ENCODE peak calls at places on chromosomes 6 and 20, in seven cellular contexts. One of them, this sample, is unnamed.
A peak's percentile ranks its signal among the peaks of the same experiment; 100 is the strongest.

GRCh38 chr6:29627762-29628418 is 5.1 kb downstream of the GABBR1 start:
- DNase-seq in tibial nerve: peak; percentile 60
- DNase-seq in lower lobe of right lung: peak; percentile 67
- DNase-seq in prostate gland: peak; percentile 52
- DNase-seq in dorsolateral prefrontal cortex: peak; percentile 64
- DNase-seq in fibroblast of lung: peak; percentile 89
- DNase-seq in pancreas: peak; percentile 53
- DNase-seq in this sample: peak; percentile 63

GRCh38 chr6:164124986-164125385 is 710.5 kb downstream of the QKI start:
- DNase-seq in tibial nerve: no peak
- DNase-seq in pancreas: no peak
- DNase-seq in lower lobe of right lung: no peak
- DNase-seq in fibroblast of lung: no peak
- DNase-seq in prostate gland: no peak
- DNase-seq in dorsolateral prefrontal cortex: no peak
- DNase-seq in this sample: no peak

GRCh38 chr6:45326698-45327417 is 1.3 kb upstream of the RUNX2 start:
- DNase-seq in tibial nerve: no peak
- DNase-seq in pancreas: no peak
- DNase-seq in fibroblast of lung: no peak
- DNase-seq in prostate gland: no peak
- DNase-seq in dorsolateral prefrontal cortex: no peak
- DNase-seq in lower lobe of right lung: no peak
- DNase-seq in this sample: no peak

GRCh38 chr6:31657406-31658157 is 1.9 kb downstream of the APOM start:
- DNase-seq in tibial nerve: no peak
- DNase-seq in pancreas: no peak
- DNase-seq in fibroblast of lung: no peak
- DNase-seq in prostate gland: no peak
- DNase-seq in dorsolateral prefrontal cortex: no peak
- DNase-seq in lower lobe of right lung: no peak
- DNase-seq in this sample: no peak

GRCh38 chr6:67888886-67889681 is 746.0 kb upstream of the ADGRB3 start:
- DNase-seq in dorsolateral prefrontal cortex: no peak
- DNase-seq in lower lobe of right lung: no peak
- DNase-seq in fibroblast of lung: no peak
- DNase-seq in prostate gland: no peak
- DNase-seq in pancreas: no peak
- DNase-seq in tibial nerve: no peak
- DNase-seq in this sample: no peak

GRCh38 chr20:24808616-24809015 is 140.5 kb upstream of the CST7 start:
- DNase-seq in prostate gland: no peak
- DNase-seq in fibroblast of lung: no peak
- DNase-seq in tibial nerve: no peak
- DNase-seq in lower lobe of right lung: peak; percentile 30
- DNase-seq in pancreas: no peak
- DNase-seq in dorsolateral prefrontal cortex: no peak
- DNase-seq in this sample: no peak

GRCh38 chr6:28683945-28684538 is 158.4 kb downstream of the GPX5 start:
- DNase-seq in pancreas: no peak
- DNase-seq in tibial nerve: no peak
- DNase-seq in dorsolateral prefrontal cortex: no peak
- DNase-seq in prostate gland: peak; percentile 27
- DNase-seq in lower lobe of right lung: no peak
- DNase-seq in fibroblast of lung: peak; percentile 58
- DNase-seq in this sample: no peak

GRCh38 chr6:116557863-116558262 is 4.3 kb downstream of the CALHM4 start:
- DNase-seq in tibial nerve: no peak
- DNase-seq in dorsolateral prefrontal cortex: no peak
- DNase-seq in lower lobe of right lung: no peak
- DNase-seq in prostate gland: peak; percentile 51
- DNase-seq in pancreas: no peak
- DNase-seq in fibroblast of lung: peak; percentile 94
- DNase-seq in this sample: no peak

GRCh38 chr6:113103618-113104390 is 753.3 kb upstream of the MARCKS start:
- DNase-seq in tibial nerve: no peak
- DNase-seq in fibroblast of lung: peak; percentile 78
- DNase-seq in dorsolateral prefrontal cortex: no peak
- DNase-seq in prostate gland: no peak
- DNase-seq in lower lobe of right lung: no peak
- DNase-seq in pancreas: no peak
- DNase-seq in this sample: no peak

GRCh38 chr6:20192625-20193024 is 19.6 kb downstream of the MBOAT1 start:
- DNase-seq in dorsolateral prefrontal cortex: no peak
- DNase-seq in fibroblast of lung: no peak
- DNase-seq in lower lobe of right lung: no peak
- DNase-seq in pancreas: no peak
- DNase-seq in tibial nerve: no peak
- DNase-seq in prostate gland: no peak
- DNase-seq in this sample: no peak
- H3K4me3 ChIP-seq in dorsolateral prefrontal cortex: no peak overlapping the region
- H3K4me3 ChIP-seq in fibroblast of lung: no peak overlapping the region
- H3K4me3 ChIP-seq in lower lobe of right lung: no peak overlapping the region
- H3K4me3 ChIP-seq in pancreas: no peak overlapping the region
- H3K4me3 ChIP-seq in tibial nerve: no peak overlapping the region
- H3K4me3 ChIP-seq in prostate gland: no peak overlapping the region
- H3K4me3 ChIP-seq in this sample: no peak overlapping the region

GRCh38 chr6:124073820-124074587 is 270.3 kb downstream of the NKAIN2 start:
- DNase-seq in fibroblast of lung: no peak
- DNase-seq in pancreas: no peak
- DNase-seq in prostate gland: no peak
- DNase-seq in tibial nerve: no peak
- DNase-seq in dorsolateral prefrontal cortex: no peak
- DNase-seq in lower lobe of right lung: no peak
- DNase-seq in this sample: no peak
- H3K27me3 ChIP-seq in fibroblast of lung: no peaks in the 10 kb centered on the region
- H3K27me3 ChIP-seq in pancreas: no peaks in the 10 kb centered on the region
- H3K27me3 ChIP-seq in prostate gland: no peaks in the 10 kb centered on the region
- H3K27me3 ChIP-seq in tibial nerve: no peaks in the 10 kb centered on the region
- H3K27me3 ChIP-seq in dorsolateral prefrontal cortex: no peaks in the 10 kb centered on the region
- H3K27me3 ChIP-seq in lower lobe of right lung: no peaks in the 10 kb centered on the region
- H3K27me3 ChIP-seq in this sample: no peaks in the 10 kb centered on the region

DNA sequence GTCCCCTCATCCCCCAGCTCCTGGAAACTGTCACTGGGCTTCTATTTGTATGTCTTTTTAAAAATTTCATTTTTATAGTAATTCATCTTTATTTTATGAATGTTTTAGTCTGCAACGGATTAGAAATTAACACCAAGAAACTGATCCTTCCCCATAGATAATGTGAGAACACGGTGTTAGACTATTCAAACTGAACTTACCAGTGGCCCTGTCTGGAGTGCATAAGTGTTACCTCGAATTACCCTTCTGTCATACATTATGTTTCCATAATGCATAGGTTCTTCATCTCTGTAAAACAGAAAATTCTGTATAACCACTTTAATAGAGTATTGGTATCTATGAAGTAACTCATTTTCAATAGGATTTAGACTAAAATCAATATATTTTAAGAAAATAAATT is 6.4 kb downstream of the RSPH3 start:
- DNase-seq in pancreas: no peak
- DNase-seq in lower lobe of right lung: no peak
- DNase-seq in fibroblast of lung: no peak
- DNase-seq in dorsolateral prefrontal cortex: no peak
- DNase-seq in tibial nerve: no peak
- DNase-seq in prostate gland: no peak
- DNase-seq in this sample: no peak
- TF ChIP-seq CTCF in pancreas: no peak
- TF ChIP-seq CTCF in lower lobe of right lung: no peak
- TF ChIP-seq CTCF in fibroblast of lung: no peak
- TF ChIP-seq CTCF in dorsolateral prefrontal cortex: no peak
- TF ChIP-seq CTCF in tibial nerve: no peak
- TF ChIP-seq CTCF in prostate gland: no peak
- TF ChIP-seq CTCF in this sample: no peak

GRCh38 chr6:5729813-5730212 is 276.9 kb downstream of the NRN1 start:
- DNase-seq in lower lobe of right lung: no peak
- DNase-seq in fibroblast of lung: no peak
- DNase-seq in tibial nerve: no peak
- DNase-seq in dorsolateral prefrontal cortex: no peak
- DNase-seq in prostate gland: no peak
- DNase-seq in pancreas: no peak
- DNase-seq in this sample: no peak

GRCh38 chr6:5726976-5727718 is 279.6 kb downstream of the NRN1 start:
- DNase-seq in prostate gland: no peak
- DNase-seq in fibroblast of lung: peak; percentile 25
- DNase-seq in tibial nerve: no peak
- DNase-seq in dorsolateral prefrontal cortex: no peak
- DNase-seq in pancreas: no peak
- DNase-seq in lower lobe of right lung: no peak
- DNase-seq in this sample: no peak

GRCh38 chr6:5730586-5731263 is 276.0 kb downstream of the NRN1 start:
- DNase-seq in tibial nerve: peak; percentile 49
- DNase-seq in prostate gland: no peak
- DNase-seq in lower lobe of right lung: no peak
- DNase-seq in fibroblast of lung: peak; percentile 67
- DNase-seq in pancreas: no peak
- DNase-seq in dorsolateral prefrontal cortex: no peak
- DNase-seq in this sample: no peak

GRCh38 chr6:5731435-5731834 is 275.3 kb downstream of the NRN1 start:
- DNase-seq in lower lobe of right lung: no peak
- DNase-seq in dorsolateral prefrontal cortex: no peak
- DNase-seq in fibroblast of lung: no peak
- DNase-seq in pancreas: no peak
- DNase-seq in tibial nerve: no peak
- DNase-seq in prostate gland: no peak
- DNase-seq in this sample: no peak

DNA sequence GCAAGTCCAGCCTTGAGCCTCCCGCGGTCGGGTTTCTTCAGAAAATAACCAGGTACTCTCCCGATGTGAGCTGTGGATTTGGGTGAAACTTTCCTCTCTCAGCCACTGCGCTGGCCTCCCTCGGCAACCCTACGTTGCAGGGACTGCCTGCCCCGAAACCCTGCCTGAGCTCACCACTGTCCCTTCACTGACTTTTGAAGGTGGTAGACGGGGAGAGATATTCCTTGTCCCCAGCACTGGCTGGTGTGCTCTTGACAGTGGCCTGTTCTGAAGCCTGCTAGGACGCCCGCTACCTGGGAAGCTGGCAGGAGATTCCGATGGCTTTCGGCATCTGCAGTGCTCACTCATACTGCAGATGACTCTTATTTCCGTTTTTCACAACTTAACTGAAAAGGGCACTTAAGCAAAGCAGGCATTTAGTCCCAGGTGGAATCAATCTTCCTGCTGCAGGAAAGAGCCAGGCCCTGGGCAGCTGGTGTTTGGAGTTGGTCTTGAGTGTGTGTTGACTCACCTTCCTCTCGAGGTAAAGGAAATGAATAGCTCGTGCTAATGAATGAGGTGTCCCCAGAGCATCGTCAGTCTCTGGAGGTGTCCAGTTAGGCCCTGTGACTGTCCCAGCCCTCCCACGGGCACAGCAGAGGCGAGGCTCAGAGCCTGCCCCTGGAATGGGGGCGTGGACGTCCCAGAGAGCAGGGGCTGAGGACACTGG is 277.8 kb downstream of the NRN1 start:
- DNase-seq in dorsolateral prefrontal cortex: no peak
- DNase-seq in pancreas: no peak
- DNase-seq in fibroblast of lung: no peak
- DNase-seq in prostate gland: no peak
- DNase-seq in tibial nerve: no peak
- DNase-seq in lower lobe of right lung: no peak
- DNase-seq in this sample: no peak
- H3K4me3 ChIP-seq in dorsolateral prefrontal cortex: no peak overlapping the region
- H3K4me3 ChIP-seq in pancreas: no peak overlapping the region
- H3K4me3 ChIP-seq in fibroblast of lung: no peak overlapping the region
- H3K4me3 ChIP-seq in prostate gland: no peak overlapping the region
- H3K4me3 ChIP-seq in tibial nerve: no peak overlapping the region
- H3K4me3 ChIP-seq in lower lobe of right lung: no peak overlapping the region
- H3K4me3 ChIP-seq in this sample: no peak overlapping the region

DNA sequence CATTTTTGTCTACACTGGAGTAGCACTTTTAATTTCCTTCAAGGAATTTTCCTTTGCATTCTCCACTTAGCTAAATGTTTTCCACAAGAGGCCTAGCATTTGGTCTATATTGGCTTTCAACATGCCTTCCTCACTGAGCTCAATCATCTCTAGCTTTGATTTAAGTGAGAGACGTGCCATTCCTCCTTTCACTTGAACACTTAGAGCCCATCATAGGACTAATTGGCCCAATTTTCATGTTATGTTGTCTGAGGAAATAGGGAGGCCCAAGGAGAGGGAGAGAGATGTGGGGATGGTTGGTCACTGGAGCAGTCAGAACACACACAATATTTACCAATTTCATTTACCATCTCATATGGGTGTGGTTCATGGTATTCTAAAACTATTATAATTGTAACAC is 645.0 kb downstream of the PRKN start:
- DNase-seq in fibroblast of lung: no peak
- DNase-seq in lower lobe of right lung: no peak
- DNase-seq in prostate gland: no peak
- DNase-seq in pancreas: no peak
- DNase-seq in dorsolateral prefrontal cortex: no peak
- DNase-seq in tibial nerve: no peak
- DNase-seq in this sample: no peak
- H3K27me3 ChIP-seq in fibroblast of lung: no peaks in the 10 kb centered on the region
- H3K27me3 ChIP-seq in lower lobe of right lung: no peaks in the 10 kb centered on the region
- H3K27me3 ChIP-seq in prostate gland: no peaks in the 10 kb centered on the region
- H3K27me3 ChIP-seq in pancreas: no peaks in the 10 kb centered on the region
- H3K27me3 ChIP-seq in dorsolateral prefrontal cortex: no peaks in the 10 kb centered on the region
- H3K27me3 ChIP-seq in tibial nerve: no peaks in the 10 kb centered on the region
- H3K27me3 ChIP-seq in this sample: no peaks in the 10 kb centered on the region

DNA sequence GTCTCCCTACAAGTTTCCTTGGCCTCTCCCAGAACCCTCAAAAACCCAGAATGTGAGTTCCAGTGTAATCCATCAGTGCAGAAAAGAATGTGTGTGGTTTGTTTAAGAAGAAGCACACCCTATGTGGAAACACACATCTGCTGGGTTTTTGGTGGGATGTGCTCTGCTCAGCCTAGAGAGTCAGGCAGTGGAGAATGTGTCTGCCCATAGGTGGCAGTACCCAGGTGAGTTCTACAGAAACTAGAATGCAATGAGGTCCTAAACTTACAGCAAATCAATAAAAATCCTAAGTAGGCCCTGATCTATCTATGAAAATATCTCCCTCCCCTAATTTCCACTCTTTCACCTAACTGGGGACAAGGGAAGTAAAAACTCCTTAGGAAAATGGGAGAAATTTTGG is 437.3 kb downstream of the DHX35 start:
- DNase-seq in fibroblast of lung: no peak
- DNase-seq in lower lobe of right lung: no peak
- DNase-seq in prostate gland: no peak
- DNase-seq in tibial nerve: no peak
- DNase-seq in dorsolateral prefrontal cortex: no peak
- DNase-seq in pancreas: no peak
- DNase-seq in this sample: no peak
- TF ChIP-seq CTCF in fibroblast of lung: no peak
- TF ChIP-seq CTCF in lower lobe of right lung: no peak
- TF ChIP-seq CTCF in prostate gland: no peak
- TF ChIP-seq CTCF in tibial nerve: no peak
- TF ChIP-seq CTCF in dorsolateral prefrontal cortex: no peak
- TF ChIP-seq CTCF in pancreas: no peak
- TF ChIP-seq CTCF in this sample: no peak

This sample was measured in CD8-positive, alpha-beta T cell.